ENCODE peak calls at places on chromosomes 6 and 20, in seven cellular contexts. P is heart right ventricle, A is adrenal gland, F is Panc1, U is A549, Q is pancreas, D is lower lobe of right lung. Z is an unnamed sample.

GRCh38 chr20:21101453-21102251 is 4.5 kb downstream of the LINC00237 start:
- DNase-seq in P (no peak), A (no peak), F (no peak), U (no peak), Q (peak; percentile 65), D (no peak), Z (no peak)

GRCh38 chr6:21350917-21351316 is 242.6 kb upstream of the SOX4 start:
- DNase-seq in P (no peak), A (no peak), F (no peak), U (no peak), Q (no peak), D (no peak), Z (no peak)

GRCh38 chr6:34792605-34793500 is 970 bp downstream of the BLTP3A start:
- DNase-seq in P (no peak), A (peak; percentile 55), F (no peak), U (peak; percentile 23), Q (no peak), D (no peak), Z (peak; percentile 27)

GRCh38 chr6:132590362-132590761 is 821 bp upstream of the TAAR5 start:
- DNase-seq in P (no peak), A (no peak), F (no peak), U (no peak), Q (no peak), D (no peak), Z (no peak)

GRCh38 chr20:32749914-32750637 is 6.8 kb upstream of the COMMD7 start:
- DNase-seq in P (no peak), A (no peak), F (no peak), U (no peak), Q (no peak), D (no peak), Z (no peak)

GRCh38 chr20:46936415-46937139 is 41.9 kb downstream of the EYA2 start:
- DNase-seq in P (no peak), A (no peak), F (no peak), U (no peak), Q (no peak), D (no peak), Z (no peak)

GRCh38 chr6:137700751-137701477 is 166.1 kb upstream of the TNFAIP3 start:
- DNase-seq in P (no peak), A (no peak), F (no peak), U (no peak), Q (no peak), D (no peak), Z (no peak)

GRCh38 chr20:58389324-58389967 is 417 bp downstream of the VAPB start:
- DNase-seq in P (no peak), A (peak; percentile 52), F (no peak), U (peak; percentile 42), Q (peak; percentile 74), D (no peak), Z (no peak)

GRCh38 chr20:16537918-16538317 is 35.3 kb downstream of the KIF16B start:
- DNase-seq in P (no peak), A (no peak), F (no peak), U (no peak), Q (no peak), D (no peak), Z (no peak)

GRCh38 chr6:22926613-22927348 is 357.4 kb downstream of the HDGFL1 start:
- DNase-seq in P (no peak), A (no peak), F (no peak), U (no peak), Q (no peak), D (no peak), Z (no peak)

GRCh38 chr6:130434174-130434873 is 68.5 kb downstream of the TMEM200A start:
- DNase-seq in P (no peak), A (no peak), F (no peak), U (no peak), Q (no peak), D (no peak), Z (no peak)

GRCh38 chr6:70124882-70125535 is 177.9 kb downstream of the COL9A1 start:
- DNase-seq in P (no peak), A (no peak), F (no peak), U (no peak), Q (no peak), D (no peak), Z (peak; percentile 6)

GRCh38 chr6:31020057-31020456 is 9.8 kb downstream of the MUC22 start:
- DNase-seq in P (no peak), A (no peak), F (no peak), U (no peak), Q (no peak), D (no peak), Z (no peak)

GRCh38 chr6:141321486-141322347 is 811.0 kb upstream of the GJE1 start:
- DNase-seq in P (no peak), A (no peak), F (no peak), U (no peak), Q (no peak), D (no peak), Z (no peak)

GRCh38 chr6:121549741-121550140 is 114.3 kb downstream of the GJA1 start:
- DNase-seq in P (no peak), A (no peak), F (no peak), U (peak; percentile 5), Q (no peak), D (no peak), Z (no peak)

DNA sequence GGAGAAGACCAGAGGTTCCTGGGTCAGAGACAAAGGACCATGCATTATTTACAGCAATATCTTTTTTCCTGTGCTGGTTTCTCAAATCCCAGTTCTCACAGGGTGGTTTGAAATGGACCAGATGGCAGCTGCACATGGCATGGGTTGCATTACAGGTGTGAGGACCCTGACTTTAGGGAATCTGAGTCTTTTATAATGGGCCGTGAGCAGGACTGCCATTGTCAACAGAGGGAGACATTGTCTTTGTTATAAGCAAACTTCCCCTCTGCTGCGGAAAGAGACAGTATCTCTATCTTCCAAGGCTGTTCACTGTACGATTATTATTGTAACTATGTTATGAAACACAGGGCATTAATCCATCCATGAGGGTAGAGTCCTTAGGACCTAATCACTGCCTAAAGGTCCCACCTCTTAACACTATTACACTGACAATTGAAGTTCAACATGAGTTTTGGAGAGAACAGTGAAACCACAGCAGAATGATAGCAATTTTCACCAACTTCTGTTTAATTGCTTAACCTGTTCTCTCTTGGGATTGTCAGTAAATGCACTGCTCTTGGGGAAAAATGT is 156.1 kb upstream of the AGPAT4 start:
- DNase-seq in P (no peak), A (no peak), F (no peak), U (peak; percentile 27), Q (no peak), D (no peak), Z (no peak)
- TF ChIP-seq CTCF in P (peak; percentile 21), A (no peak), F (peak; percentile 59), U (no peak), Q (no peak), D (no peak), Z (no peak)

DNA sequence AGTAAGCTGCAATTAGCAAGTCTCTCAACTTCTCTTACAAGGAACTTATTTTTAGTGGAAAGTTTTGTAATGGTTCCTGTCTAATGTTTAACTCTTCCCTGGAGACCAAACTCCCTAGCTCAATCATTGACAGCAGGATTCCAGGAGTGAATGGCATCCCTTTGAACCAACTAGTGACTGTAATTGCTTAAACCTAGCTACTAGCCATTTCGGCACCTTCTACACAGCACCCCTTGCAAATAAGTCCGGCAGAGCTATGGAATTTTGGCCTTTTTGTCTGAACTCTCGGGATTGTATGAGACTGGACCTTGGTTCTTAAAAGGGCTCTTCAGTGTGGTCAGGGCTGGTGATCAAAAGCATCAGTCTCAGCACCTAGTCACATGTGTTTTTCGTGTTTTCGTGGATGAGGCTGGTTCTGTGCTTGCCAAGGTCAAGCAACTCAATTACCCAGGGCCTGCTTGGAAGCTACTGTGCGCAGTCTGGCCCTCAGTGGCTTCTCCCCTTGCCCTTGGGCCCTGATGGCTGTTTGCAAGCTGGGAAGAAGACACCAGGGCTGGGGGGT is 135.3 kb upstream of the NEDD9 start:
- DNase-seq in P (no peak), A (no peak), F (no peak), U (peak; percentile 75), Q (no peak), D (no peak), Z (no peak)
- H3K4me1 ChIP-seq in P (peaks cover 5% of the 10 kb centered on the region), A (no peaks in the 10 kb centered on the region), F (no peaks in the 10 kb centered on the region), U (peaks cover 30% of the 10 kb centered on the region), Q (peaks cover 4% of the 10 kb centered on the region), D (peaks cover 76% of the 10 kb centered on the region), Z (peaks cover 12% of the 10 kb centered on the region)

DNA sequence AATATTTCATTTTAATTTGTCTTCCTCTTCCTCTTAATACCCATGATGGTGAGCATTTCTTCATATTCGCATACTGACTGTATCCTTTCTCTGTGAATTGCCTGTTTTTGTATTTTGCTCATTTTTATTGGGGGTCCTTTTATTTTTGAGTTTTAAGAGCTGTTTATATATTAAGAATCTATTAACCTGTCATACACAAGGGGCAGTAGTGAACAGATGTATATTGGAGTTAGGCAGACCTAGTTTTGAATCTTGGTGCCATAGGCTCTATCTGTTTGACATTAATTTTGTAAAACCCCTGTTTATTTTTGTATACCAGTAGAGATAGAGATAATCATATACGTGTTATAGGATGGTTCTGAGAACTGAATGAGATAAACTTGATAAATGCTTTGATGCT is 3.1 kb upstream of the WFDC5 start:
- DNase-seq in P (no peak), A (no peak), F (no peak), U (no peak), Q (no peak), D (no peak), Z (no peak)
- TF ChIP-seq CTCF in P (no peak), A (no peak), F (peak; percentile 26), U (no peak), Q (no peak), D (no peak), Z (no peak)

GRCh38 chr6:44235269-44235668 is 11.6 kb upstream of the HSP90AB1 start:
- DNase-seq in P (no peak), A (no peak), F (no peak), U (no peak), Q (no peak), D (no peak), Z (no peak)

GRCh38 chr6:44233560-44234100 is 10.2 kb downstream of the SLC29A1 start:
- DNase-seq in P (no peak), A (peak; percentile 36), F (no peak), U (no peak), Q (no peak), D (peak; percentile 38), Z (no peak)

GRCh38 chr6:44230034-44230675 is 6.8 kb downstream of the SLC29A1 start:
- DNase-seq in P (no peak), A (no peak), F (no peak), U (no peak), Q (no peak), D (peak; percentile 9), Z (no peak)

GRCh38 chr6:44234101-44235090 is 11.0 kb downstream of the SLC29A1 start:
- DNase-seq in P (peak; percentile 89), A (peak; percentile 93), F (no peak), U (peak; percentile 61), Q (no peak), D (peak; percentile 61), Z (no peak)

DNA sequence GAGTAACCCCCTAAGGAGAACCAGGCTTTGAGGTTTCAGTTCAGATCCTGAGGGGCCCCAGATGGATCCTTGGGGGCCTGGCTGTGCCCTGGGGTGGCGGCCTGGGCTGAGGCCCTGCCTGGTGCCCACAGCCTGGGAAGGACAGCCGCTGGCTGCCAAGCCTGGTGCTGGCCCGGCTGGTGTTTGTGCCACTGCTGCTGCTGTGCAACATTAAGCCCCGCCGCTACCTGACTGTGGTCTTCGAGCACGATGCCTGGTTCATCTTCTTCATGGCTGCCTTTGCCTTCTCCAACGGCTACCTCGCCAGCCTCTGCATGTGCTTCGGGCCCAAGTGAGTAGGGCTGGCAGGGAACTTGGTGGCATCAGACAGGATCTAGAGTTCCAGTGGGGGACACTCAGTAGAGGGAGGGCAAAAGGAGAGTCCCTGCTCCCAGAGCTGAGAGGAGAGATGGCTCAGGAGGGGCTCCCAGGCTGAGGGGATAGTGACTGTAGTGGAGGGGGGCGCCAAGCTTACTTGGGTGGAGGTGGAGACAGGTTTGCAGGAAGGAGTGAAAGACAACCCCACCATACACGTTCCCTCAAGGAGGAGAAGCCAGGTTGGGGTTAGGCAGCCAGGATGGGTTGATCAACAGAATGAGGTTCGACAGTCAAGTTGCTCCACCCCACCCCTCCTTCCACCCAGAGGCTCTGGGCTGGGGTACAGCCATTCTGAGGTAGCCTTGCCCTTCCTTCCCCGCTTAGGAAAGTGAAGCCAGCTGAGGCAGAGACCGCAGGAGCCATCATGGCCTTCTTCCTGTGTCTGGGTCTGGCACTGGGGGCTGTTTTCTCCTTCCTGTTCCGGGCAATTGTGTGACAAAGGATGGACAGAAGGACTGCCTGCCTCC is 9.5 kb downstream of the SLC29A1 start:
- DNase-seq in P (peak; percentile 22), A (no peak), F (no peak), U (no peak), Q (no peak), D (peak; percentile 38), Z (no peak)
- H3K4me1 ChIP-seq in P (peaks cover 71% of the 10 kb centered on the region), A (peaks cover 67% of the 10 kb centered on the region), F (peaks cover 60% of the 10 kb centered on the region), U (peaks cover 32% of the 10 kb centered on the region), Q (peaks cover 14% of the 10 kb centered on the region), D (peaks cover 38% of the 10 kb centered on the region), Z (peaks cover 13% of the 10 kb centered on the region)

Z was measured in mucosa of descending colon.